ENCODE peak calls at places on chromosomes 7 and 10, in eight cellular contexts. P is activated CD4-positive, alpha-beta memory T cell treated with anti-CD3 and anti-CD28 coated beads, Interleukin-2, amount 10 ng/mL, durations not matched to agents 7 days and 5 days; R is BJ; W is activated T-cell treated with anti-CD3 and anti-CD28 coated beads for 4 hours; A is GM13977; Z is AG10803; K is stimulated activated CD8-positive, alpha-beta memory T cell treated with anti-CD3 and anti-CD28 coated beads, Interleukin-7, amount 100 ng/mL, for 1 hour; V is Daoy. E is an unnamed sample.
A peak's percentile ranks its signal among the peaks of the same experiment; 100 is the strongest.

GRCh38 chr10:112332509-112333228 is 41.2 kb upstream of the ACSL5 start:
- DNase-seq in P (no peak), V (peak; percentile 19), K (no peak), R (no peak), Z (no peak), W (no peak), A (no peak), E (no peak)

GRCh38 chr10:126334272-126334671 is 54.0 kb downstream of the ADAM12 start:
- DNase-seq in W (no peak), R (no peak), Z (no peak), P (no peak), A (no peak), K (no peak), V (no peak), E (no peak)

GRCh38 chr7:158816271-158816670 is 13.0 kb downstream of the ESYT2 start:
- DNase-seq in P (no peak), R (no peak), A (no peak), Z (peak; percentile 28), K (no peak), V (no peak), W (no peak), E (no peak)

GRCh38 chr10:93461807-93462178 is 20.3 kb downstream of the MYOF start:
- DNase-seq in W (no peak), K (no peak), Z (peak; percentile 82), V (peak; percentile 75), P (peak; percentile 37), R (no peak), A (no peak), E (peak; percentile 84)

GRCh38 chr10:21744223-21744622 is 210.2 kb downstream of the MLLT10 start:
- DNase-seq in K (no peak), V (no peak), A (no peak), P (no peak), Z (no peak), R (no peak), W (no peak), E (no peak)

GRCh38 chr10:96370575-96371157 is 11.9 kb upstream of the OPALIN start:
- DNase-seq in K (peak; percentile 12), Z (peak; percentile 41), W (peak; percentile 31), P (peak; percentile 48), R (no peak), V (peak; percentile 59), A (peak; percentile 77), E (peak; percentile 2)

GRCh38 chr10:71767420-71768035 is 5.8 kb downstream of the VSIR start:
- DNase-seq in V (no peak), R (peak; percentile 28), W (no peak), A (no peak), P (no peak), K (no peak), Z (peak; percentile 49), E (no peak)

GRCh38 chr10:31384589-31384949 is 65.6 kb downstream of the ZEB1 start:
- DNase-seq in Z (no peak), A (no peak), P (no peak), W (no peak), V (peak; percentile 19), K (no peak), R (no peak), E (no peak)

GRCh38 chr7:105587899-105588690 is 6.8 kb upstream of the EFCAB10 start:
- DNase-seq in K (no peak), A (no peak), Z (peak; percentile 19), V (peak; percentile 44), W (no peak), P (no peak), R (no peak), E (no peak)

GRCh38 chr10:28984431-28984830 is 304.4 kb upstream of the LYZL1 start:
- DNase-seq in P (no peak), R (peak; percentile 73), Z (peak; percentile 86), V (peak; percentile 88), A (no peak), W (no peak), K (no peak), E (no peak)

GRCh38 chr10:132511092-132511491 is 26.5 kb upstream of the INPP5A start:
- DNase-seq in W (no peak), R (no peak), K (no peak), P (no peak), A (no peak), Z (no peak), V (no peak), E (no peak)

GRCh38 chr7:7496326-7496725 is 39.3 kb downstream of the COL28A1 start:
- DNase-seq in W (no peak), R (no peak), V (no peak), K (no peak), A (no peak), Z (peak; percentile 40), P (no peak), E (no peak)

GRCh38 chr10:70672993-70673928 is 955 bp downstream of the ADAMTS14 start:
- DNase-seq in P (no peak), A (peak; percentile 27), Z (peak; percentile 93), K (no peak), W (no peak), R (peak; percentile 64), V (peak; percentile 58), E (no peak)

GRCh38 chr7:22589641-22590141 is 89.7 kb upstream of the STEAP1B start:
- DNase-seq in Z (peak; percentile 31), K (no peak), A (no peak), W (no peak), R (no peak), P (no peak), V (peak; percentile 89), E (no peak)